ENCODE peak calls at places on chromosomes 3 and 15, in eight cellular contexts. One of them, this sample, is unnamed.

GRCh38 chr3:71092665-71093064 is 490.9 kb downstream of the FOXP1 start:
- DNase-seq in foreskin keratinocyte: no peak
- DNase-seq in mucosa of descending colon: no peak
- DNase-seq in nephron progenitor cell: no peak
- DNase-seq in brain microvascular endothelial cell: no peak
- DNase-seq in H9: no peak
- DNase-seq in A549: no peak
- DNase-seq in MM.1S: no peak
- DNase-seq in this sample: no peak

GRCh38 chr3:14461748-14462324 is 59.4 kb downstream of the SLC6A6 start:
- DNase-seq in foreskin keratinocyte: no peak
- DNase-seq in A549: peak
- DNase-seq in MM.1S: peak
- DNase-seq in mucosa of descending colon: no peak
- DNase-seq in brain microvascular endothelial cell: peak
- DNase-seq in H9: peak
- DNase-seq in nephron progenitor cell: peak
- DNase-seq in this sample: peak

GRCh38 chr3:57718118-57718517 is 25.2 kb upstream of the DENND6A start:
- DNase-seq in MM.1S: no peak
- DNase-seq in A549: no peak
- DNase-seq in foreskin keratinocyte: no peak
- DNase-seq in brain microvascular endothelial cell: no peak
- DNase-seq in mucosa of descending colon: no peak
- DNase-seq in H9: no peak
- DNase-seq in nephron progenitor cell: no peak
- DNase-seq in this sample: no peak

GRCh38 chr3:170703121-170703588 is 117.3 kb upstream of the SLC7A14 start:
- DNase-seq in foreskin keratinocyte: peak
- DNase-seq in A549: no peak
- DNase-seq in brain microvascular endothelial cell: peak
- DNase-seq in H9: no peak
- DNase-seq in mucosa of descending colon: no peak
- DNase-seq in MM.1S: no peak
- DNase-seq in nephron progenitor cell: no peak
- DNase-seq in this sample: no peak

GRCh38 chr3:24195504-24196230 is 250.6 kb downstream of the NR1D2 start:
- DNase-seq in H9: no peak
- DNase-seq in MM.1S: no peak
- DNase-seq in brain microvascular endothelial cell: no peak
- DNase-seq in mucosa of descending colon: no peak
- DNase-seq in nephron progenitor cell: no peak
- DNase-seq in A549: no peak
- DNase-seq in foreskin keratinocyte: no peak
- DNase-seq in this sample: no peak

GRCh38 chr15:47796339-47796738 is 79.0 kb downstream of the SEMA6D start:
- DNase-seq in MM.1S: no peak
- DNase-seq in A549: no peak
- DNase-seq in H9: no peak
- DNase-seq in brain microvascular endothelial cell: no peak
- DNase-seq in foreskin keratinocyte: no peak
- DNase-seq in nephron progenitor cell: no peak
- DNase-seq in mucosa of descending colon: no peak
- DNase-seq in this sample: no peak

GRCh38 chr15:78207641-78208340 is 26.6 kb downstream of the ACSBG1 start:
- DNase-seq in mucosa of descending colon: no peak
- DNase-seq in H9: no peak
- DNase-seq in brain microvascular endothelial cell: no peak
- DNase-seq in nephron progenitor cell: no peak
- DNase-seq in MM.1S: no peak
- DNase-seq in A549: no peak
- DNase-seq in foreskin keratinocyte: no peak
- DNase-seq in this sample: no peak

GRCh38 chr3:43838877-43839276 is 148.1 kb downstream of the ABHD5 start:
- DNase-seq in foreskin keratinocyte: peak
- DNase-seq in H9: no peak
- DNase-seq in mucosa of descending colon: no peak
- DNase-seq in brain microvascular endothelial cell: no peak
- DNase-seq in nephron progenitor cell: no peak
- DNase-seq in MM.1S: peak
- DNase-seq in A549: no peak
- DNase-seq in this sample: no peak

GRCh38 chr3:71944482-71944881 is 159.5 kb upstream of the PROK2 start:
- DNase-seq in nephron progenitor cell: no peak
- DNase-seq in brain microvascular endothelial cell: no peak
- DNase-seq in mucosa of descending colon: no peak
- DNase-seq in foreskin keratinocyte: no peak
- DNase-seq in MM.1S: no peak
- DNase-seq in A549: no peak
- DNase-seq in H9: no peak
- DNase-seq in this sample: no peak

GRCh38 chr15:68587769-68588385 is 9.1 kb downstream of the CORO2B start:
- DNase-seq in MM.1S: no peak
- DNase-seq in foreskin keratinocyte: no peak
- DNase-seq in A549: no peak
- DNase-seq in nephron progenitor cell: no peak
- DNase-seq in brain microvascular endothelial cell: no peak
- DNase-seq in H9: no peak
- DNase-seq in mucosa of descending colon: no peak
- DNase-seq in this sample: no peak

GRCh38 chr3:96700322-96701315 is 113.8 kb upstream of the EPHA6 start:
- DNase-seq in nephron progenitor cell: peak
- DNase-seq in A549: no peak
- DNase-seq in H9: peak
- DNase-seq in foreskin keratinocyte: no peak
- DNase-seq in brain microvascular endothelial cell: no peak
- DNase-seq in mucosa of descending colon: no peak
- DNase-seq in MM.1S: peak
- DNase-seq in this sample: no peak

GRCh38 chr3:155494332-155494731 is 200.8 kb upstream of the STRIT1 start:
- DNase-seq in brain microvascular endothelial cell: no peak
- DNase-seq in nephron progenitor cell: no peak
- DNase-seq in mucosa of descending colon: no peak
- DNase-seq in MM.1S: peak
- DNase-seq in H9: no peak
- DNase-seq in foreskin keratinocyte: no peak
- DNase-seq in A549: no peak
- DNase-seq in this sample: no peak

GRCh38 chr3:155495387-155495786 is 201.9 kb upstream of the STRIT1 start:
- DNase-seq in H9: no peak
- DNase-seq in MM.1S: no peak
- DNase-seq in mucosa of descending colon: no peak
- DNase-seq in foreskin keratinocyte: no peak
- DNase-seq in A549: no peak
- DNase-seq in brain microvascular endothelial cell: peak
- DNase-seq in nephron progenitor cell: no peak
- DNase-seq in this sample: no peak

GRCh38 chr3:155492841-155493240 is 199.4 kb upstream of the STRIT1 start:
- DNase-seq in H9: no peak
- DNase-seq in nephron progenitor cell: no peak
- DNase-seq in A549: no peak
- DNase-seq in MM.1S: no peak
- DNase-seq in brain microvascular endothelial cell: no peak
- DNase-seq in foreskin keratinocyte: no peak
- DNase-seq in mucosa of descending colon: no peak
- DNase-seq in this sample: no peak

GRCh38 chr3:155496206-155496605 is 202.7 kb upstream of the STRIT1 start:
- DNase-seq in nephron progenitor cell: no peak
- DNase-seq in MM.1S: no peak
- DNase-seq in brain microvascular endothelial cell: no peak
- DNase-seq in A549: no peak
- DNase-seq in H9: no peak
- DNase-seq in foreskin keratinocyte: no peak
- DNase-seq in mucosa of descending colon: no peak
- DNase-seq in this sample: no peak

GRCh38 chr3:155491696-155492095 is 198.2 kb upstream of the STRIT1 start:
- DNase-seq in nephron progenitor cell: no peak
- DNase-seq in MM.1S: no peak
- DNase-seq in H9: no peak
- DNase-seq in mucosa of descending colon: no peak
- DNase-seq in brain microvascular endothelial cell: no peak
- DNase-seq in foreskin keratinocyte: no peak
- DNase-seq in A549: peak
- DNase-seq in this sample: no peak
- TF ChIP-seq CTCF in nephron progenitor cell: no peak
- TF ChIP-seq CTCF in MM.1S: peak
- TF ChIP-seq CTCF in H9: peak
- TF ChIP-seq CTCF in mucosa of descending colon: no peak
- TF ChIP-seq CTCF in brain microvascular endothelial cell: no peak
- TF ChIP-seq CTCF in foreskin keratinocyte: peak
- TF ChIP-seq CTCF in A549: no peak
- TF ChIP-seq CTCF in this sample: no peak

GRCh38 chr3:52871761-52872160 is 25.6 kb downstream of the STIMATE start:
- DNase-seq in MM.1S: no peak
- DNase-seq in mucosa of descending colon: no peak
- DNase-seq in nephron progenitor cell: no peak
- DNase-seq in H9: no peak
- DNase-seq in A549: no peak
- DNase-seq in brain microvascular endothelial cell: no peak
- DNase-seq in foreskin keratinocyte: no peak
- DNase-seq in this sample: no peak

GRCh38 chr3:52874160-52874701 is 23.1 kb downstream of the STIMATE start:
- DNase-seq in mucosa of descending colon: no peak
- DNase-seq in foreskin keratinocyte: no peak
- DNase-seq in H9: no peak
- DNase-seq in A549: no peak
- DNase-seq in nephron progenitor cell: no peak
- DNase-seq in brain microvascular endothelial cell: no peak
- DNase-seq in MM.1S: no peak
- DNase-seq in this sample: no peak

GRCh38 chr3:52874869-52875588 is 22.3 kb downstream of the STIMATE start:
- DNase-seq in nephron progenitor cell: no peak
- DNase-seq in brain microvascular endothelial cell: no peak
- DNase-seq in mucosa of descending colon: no peak
- DNase-seq in MM.1S: no peak
- DNase-seq in A549: no peak
- DNase-seq in foreskin keratinocyte: no peak
- DNase-seq in H9: no peak
- DNase-seq in this sample: no peak

GRCh38 chr3:52872245-52872644 is 25.1 kb downstream of the STIMATE start:
- DNase-seq in MM.1S: no peak
- DNase-seq in brain microvascular endothelial cell: no peak
- DNase-seq in A549: no peak
- DNase-seq in foreskin keratinocyte: no peak
- DNase-seq in nephron progenitor cell: no peak
- DNase-seq in mucosa of descending colon: no peak
- DNase-seq in H9: no peak
- DNase-seq in this sample: no peak

GRCh38 chr3:52873433-52874159 is 23.8 kb downstream of the STIMATE start:
- DNase-seq in H9: no peak
- DNase-seq in brain microvascular endothelial cell: peak
- DNase-seq in nephron progenitor cell: no peak
- DNase-seq in A549: no peak
- DNase-seq in foreskin keratinocyte: no peak
- DNase-seq in MM.1S: no peak
- DNase-seq in mucosa of descending colon: no peak
- DNase-seq in this sample: no peak
- TF ChIP-seq CTCF in H9: no peak
- TF ChIP-seq CTCF in brain microvascular endothelial cell: no peak
- TF ChIP-seq CTCF in nephron progenitor cell: no peak
- TF ChIP-seq CTCF in A549: no peak
- TF ChIP-seq CTCF in foreskin keratinocyte: peak
- TF ChIP-seq CTCF in MM.1S: no peak
- TF ChIP-seq CTCF in mucosa of descending colon: no peak
- TF ChIP-seq CTCF in this sample: no peak

DNA sequence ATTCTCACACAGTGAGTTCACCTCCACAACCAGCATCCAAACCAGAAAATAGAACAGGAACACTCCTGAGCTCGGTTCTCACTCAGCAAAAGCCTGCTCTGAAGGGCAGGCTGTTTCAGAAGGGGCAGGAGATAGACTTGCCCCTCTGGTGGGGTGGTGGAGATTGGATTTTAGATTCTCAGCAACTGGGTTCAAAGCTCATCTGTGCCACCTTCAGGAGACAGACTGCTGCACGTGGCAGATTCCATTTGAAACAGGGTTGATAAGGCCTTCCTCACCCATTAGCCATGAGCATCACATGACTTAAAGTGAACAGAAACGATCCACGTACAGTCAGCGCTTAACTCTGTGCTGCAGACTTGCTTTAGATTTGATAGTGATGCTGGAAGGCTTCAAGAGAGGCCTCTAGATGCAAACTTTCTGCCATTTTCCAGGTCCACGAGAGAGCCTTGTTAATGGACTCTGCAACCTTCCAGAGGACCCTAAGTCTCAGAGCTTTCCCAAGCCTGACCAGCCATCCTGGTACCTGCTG is 35.0 kb upstream of the MGLL start:
- DNase-seq in foreskin keratinocyte: no peak
- DNase-seq in MM.1S: no peak
- DNase-seq in H9: no peak
- DNase-seq in nephron progenitor cell: no peak
- DNase-seq in mucosa of descending colon: no peak
- DNase-seq in A549: no peak
- DNase-seq in brain microvascular endothelial cell: no peak
- DNase-seq in this sample: no peak
- TF ChIP-seq CTCF in foreskin keratinocyte: peak
- TF ChIP-seq CTCF in MM.1S: no peak
- TF ChIP-seq CTCF in H9: no peak
- TF ChIP-seq CTCF in nephron progenitor cell: no peak
- TF ChIP-seq CTCF in mucosa of descending colon: no peak
- TF ChIP-seq CTCF in A549: no peak
- TF ChIP-seq CTCF in brain microvascular endothelial cell: peak
- TF ChIP-seq CTCF in this sample: no peak

DNA sequence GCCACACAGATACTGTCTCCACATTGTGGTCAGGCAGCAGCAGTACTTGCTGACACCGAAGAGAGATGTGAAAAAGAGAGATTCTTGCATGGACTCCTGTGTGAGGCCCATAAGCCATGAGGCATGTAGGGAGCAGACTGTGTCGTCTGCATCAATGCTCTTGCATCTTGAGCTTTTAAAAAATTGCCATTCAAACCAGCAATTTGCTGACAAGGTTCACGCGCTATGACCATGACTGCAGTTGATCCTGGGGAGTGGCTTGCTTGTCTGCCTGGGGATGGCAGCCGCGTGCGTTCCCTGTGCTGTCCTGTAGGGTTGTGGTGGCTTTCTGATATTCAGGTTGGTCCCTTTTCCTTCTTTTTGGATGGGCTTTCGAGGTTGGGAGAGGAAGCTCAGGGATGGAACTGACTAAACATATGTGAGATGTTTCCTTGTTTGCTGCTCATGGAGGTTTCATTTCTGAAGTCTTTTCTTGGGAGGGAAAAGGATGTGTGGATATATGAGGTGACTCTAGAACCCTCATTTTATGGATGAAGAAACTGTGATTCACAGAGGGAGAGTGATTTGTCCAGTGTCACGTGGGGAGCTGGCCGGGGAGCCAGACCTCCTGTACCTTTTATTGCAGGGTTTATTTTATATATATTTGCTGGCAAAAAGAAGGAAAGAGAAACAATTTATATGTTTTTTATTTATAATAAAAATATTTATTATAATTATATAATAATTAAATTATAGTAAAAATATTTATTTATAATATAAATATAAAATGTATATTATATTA is 48.6 kb downstream of the LPP start:
- DNase-seq in H9: peak
- DNase-seq in A549: peak
- DNase-seq in brain microvascular endothelial cell: no peak
- DNase-seq in MM.1S: no peak
- DNase-seq in mucosa of descending colon: no peak
- DNase-seq in nephron progenitor cell: no peak
- DNase-seq in foreskin keratinocyte: no peak
- DNase-seq in this sample: no peak
- TF ChIP-seq CTCF in H9: peak
- TF ChIP-seq CTCF in A549: no peak
- TF ChIP-seq CTCF in brain microvascular endothelial cell: peak
- TF ChIP-seq CTCF in MM.1S: no peak
- TF ChIP-seq CTCF in mucosa of descending colon: no peak
- TF ChIP-seq CTCF in nephron progenitor cell: peak
- TF ChIP-seq CTCF in foreskin keratinocyte: no peak
- TF ChIP-seq CTCF in this sample: no peak

GRCh38 chr3:10286596-10287295 is 6.0 kb downstream of the GHRL start:
- DNase-seq in MM.1S: peak
- DNase-seq in nephron progenitor cell: no peak
- DNase-seq in H9: peak
- DNase-seq in foreskin keratinocyte: peak
- DNase-seq in A549: peak
- DNase-seq in brain microvascular endothelial cell: peak
- DNase-seq in mucosa of descending colon: no peak
- DNase-seq in this sample: no peak
- TF ChIP-seq CTCF in MM.1S: peak
- TF ChIP-seq CTCF in nephron progenitor cell: no peak
- TF ChIP-seq CTCF in H9: peak
- TF ChIP-seq CTCF in foreskin keratinocyte: no peak
- TF ChIP-seq CTCF in A549: peak
- TF ChIP-seq CTCF in brain microvascular endothelial cell: peak
- TF ChIP-seq CTCF in mucosa of descending colon: no peak
- TF ChIP-seq CTCF in this sample: no peak